ENCODE peak calls at places on chromosomes 5 and 9, in four cellular contexts. W, E, M and H are unnamed samples.

GRCh38 chr9:87595605-87596004 is 97.9 kb downstream of the DAPK1 start:
- DNase-seq in W (no peak), E (no peak), M (no peak), H (no peak)

GRCh38 chr9:93652604-93653592 is 76.5 kb downstream of the PHF2 start:
- DNase-seq in W (no peak), E (no peak), M (no peak), H (no peak)

GRCh38 chr9:131503626-131504465 is 1.1 kb downstream of the POMT1 start:
- DNase-seq in W (peak; percentile 17), E (peak; percentile 47), M (no peak), H (no peak)

GRCh38 chr9:114856210-114856941 is 50.5 kb upstream of the TNFSF15 start:
- DNase-seq in W (peak; percentile 48), E (no peak), M (no peak), H (peak; percentile 8)

GRCh38 chr9:138115506-138115905 is 237.9 kb downstream of the CACNA1B start:
- DNase-seq in W (no peak), E (no peak), M (no peak), H (no peak)

GRCh38 chr9:124285903-124286291 is 28.1 kb downstream of the NEK6 start:
- DNase-seq in W (peak; percentile 67), E (no peak), M (no peak), H (peak; percentile 78)

GRCh38 chr5:135242021-135242480 is 157.0 kb downstream of the MACROH2A1 start:
- DNase-seq in W (peak; percentile 72), E (peak; percentile 0), M (no peak), H (no peak)

GRCh38 chr9:92327283-92327850 is 1.6 kb downstream of the CENPP start:
- DNase-seq in W (no peak), E (no peak), M (no peak), H (no peak)

GRCh38 chr5:22699319-22699718 is 153.8 kb downstream of the CDH12 start:
- DNase-seq in W (no peak), E (no peak), M (no peak), H (no peak)

GRCh38 chr9:72292874-72293607 is 72.0 kb downstream of the ZFAND5 start:
- DNase-seq in W (peak; percentile 22), E (no peak), M (no peak), H (no peak)

GRCh38 chr5:9339206-9339818 is 206.6 kb downstream of the SEMA5A start:
- DNase-seq in W (no peak), E (peak; percentile 35), M (no peak), H (no peak)

GRCh38 chr9:128055222-128056040 is 11.7 kb downstream of the NAIF1 start:
- DNase-seq in W (no peak), E (no peak), M (no peak), H (no peak)

GRCh38 chr5:95628154-95628810 is 8.4 kb downstream of the GPR150 start:
- DNase-seq in W (no peak), E (no peak), M (no peak), H (no peak)

GRCh38 chr9:97315550-97315949 is 8.1 kb downstream of the CCDC180 start:
- DNase-seq in W (no peak), E (peak; percentile 41), M (no peak), H (no peak)

GRCh38 chr5:173321886-173322285 is 6.3 kb downstream of the STC2 start:
- DNase-seq in W (no peak), E (no peak), M (no peak), H (no peak)

GRCh38 chr5:96807099-96807654 is 568 bp downstream of the ERAP1 start:
- DNase-seq in W (peak; percentile 65), E (peak; percentile 46), M (peak; percentile 61), H (peak; percentile 44)

GRCh38 chr5:97100486-97100885 is 41.9 kb downstream of the LIX1 start:
- DNase-seq in W (no peak), E (no peak), M (no peak), H (no peak)

GRCh38 chr5:26622947-26623346 is 415.4 kb downstream of the CDH9 start:
- DNase-seq in W (no peak), E (no peak), M (no peak), H (no peak)

GRCh38 chr9:134855231-134855899 is 25.2 kb upstream of the FCN2 start:
- DNase-seq in W (no peak), E (no peak), M (no peak), H (no peak)

GRCh38 chr5:41524174-41524573 is 13.8 kb upstream of the PLCXD3 start:
- DNase-seq in W (no peak), E (peak; percentile 6), M (no peak), H (no peak)

GRCh38 chr9:13358128-13358527 is 78.6 kb upstream of the MPDZ start:
- DNase-seq in W (no peak), E (peak; percentile 23), M (no peak), H (no peak)

GRCh38 chr5:85049020-85049419 is 664.3 kb upstream of the EDIL3 start:
- DNase-seq in W (no peak), E (peak; percentile 45), M (no peak), H (no peak)

GRCh38 chr5:43286623-43287022 is 26.6 kb downstream of the HMGCS1 start:
- DNase-seq in W (no peak), E (no peak), M (no peak), H (no peak)

GRCh38 chr9:21970001-21970799 is 24.0 kb downstream of the CDKN2A start:
- DNase-seq in W (no peak), E (no peak), M (no peak), H (no peak)

GRCh38 chr5:135979510-135979909 is 24.7 kb upstream of the LECT2 start:
- DNase-seq in W (no peak), E (no peak), M (no peak), H (no peak)

GRCh38 chr5:38598994-38599611 is 42.7 kb upstream of the LIFR start:
- DNase-seq in W (peak; percentile 89), E (peak; percentile 24), M (no peak), H (no peak)

GRCh38 chr9:79824265-79824664 is 252.5 kb downstream of the TLE4 start:
- DNase-seq in W (no peak), E (no peak), M (no peak), H (no peak)

GRCh38 chr5:148898413-148899075 is 72.1 kb downstream of the ADRB2 start:
- DNase-seq in W (no peak), E (no peak), M (no peak), H (no peak)